ENCODE peak calls at places on chromosomes 3 and 15, in five cellular contexts. G is K562, I is fibroblast of the aortic adventitia, Z is brain microvascular endothelial cell, V is cardiac fibroblast. A is an unnamed sample.
A peak's percentile ranks its signal among the peaks of the same experiment; 100 is the strongest.

GRCh38 chr15:69491051-69491505 is 38.5 kb downstream of the RPLP1 start:
- DNase-seq in G (no peak), I (peak; percentile 96), Z (no peak), V (no peak), A (no peak)

GRCh38 chr3:134002326-134002725 is 27.4 kb downstream of the SLCO2A1 start:
- DNase-seq in G (no peak), I (peak; percentile 53), Z (no peak), V (peak; percentile 26), A (peak; percentile 49)

GRCh38 chr3:171218069-171218468 is 191.5 kb upstream of the SLC2A2 start:
- DNase-seq in G (no peak), I (no peak), Z (no peak), V (no peak), A (no peak)

GRCh38 chr15:78637776-78638435 is 3.1 kb downstream of the CHRNB4 start:
- DNase-seq in G (no peak), I (no peak), Z (no peak), V (no peak), A (no peak)

GRCh38 chr15:35437157-35437556 is 108.8 kb downstream of the DPH6 start:
- DNase-seq in G (peak; percentile 4), I (no peak), Z (no peak), V (peak; percentile 40), A (peak; percentile 36)

GRCh38 chr3:165233521-165234195 is 37.5 kb upstream of the SLITRK3 start:
- DNase-seq in G (no peak), I (peak; percentile 0), Z (peak; percentile 56), V (peak; percentile 2), A (no peak)

GRCh38 chr15:57415559-57415958 is 39.3 kb downstream of the CGNL1 start:
- DNase-seq in G (no peak), I (no peak), Z (no peak), V (peak; percentile 20), A (no peak)

GRCh38 chr3:44061961-44062360 is 179.7 kb upstream of the TOPAZ1 start:
- DNase-seq in G (no peak), I (no peak), Z (no peak), V (no peak), A (no peak)

GRCh38 chr15:85854345-85855097 is 59.8 kb upstream of the KLHL25 start:
- DNase-seq in G (peak; percentile 73), I (peak; percentile 77), Z (peak; percentile 57), V (peak; percentile 81), A (peak; percentile 77)

GRCh38 chr3:122688996-122689395 is 8.4 kb downstream of the PARP14 start:
- DNase-seq in G (no peak), I (no peak), Z (no peak), V (no peak), A (peak; percentile 45)

GRCh38 chr15:70863450-70864218 is 9.7 kb upstream of the LARP6 start:
- DNase-seq in G (no peak), I (peak; percentile 81), Z (peak; percentile 90), V (peak; percentile 86), A (peak; percentile 88)

GRCh38 chr3:18018491-18019177 is 276.2 kb upstream of the TBC1D5 start:
- DNase-seq in G (no peak), I (peak; percentile 22), Z (peak; percentile 34), V (peak; percentile 42), A (no peak)

GRCh38 chr3:152385761-152386160 is 117.0 kb downstream of the MBNL1 start:
- DNase-seq in G (no peak), I (peak; percentile 42), Z (peak; percentile 57), V (peak; percentile 83), A (peak; percentile 75)

GRCh38 chr3:11850003-11850402 is 3.3 kb upstream of the TAMM41 start:
- DNase-seq in G (no peak), I (no peak), Z (no peak), V (no peak), A (no peak)

DNA sequence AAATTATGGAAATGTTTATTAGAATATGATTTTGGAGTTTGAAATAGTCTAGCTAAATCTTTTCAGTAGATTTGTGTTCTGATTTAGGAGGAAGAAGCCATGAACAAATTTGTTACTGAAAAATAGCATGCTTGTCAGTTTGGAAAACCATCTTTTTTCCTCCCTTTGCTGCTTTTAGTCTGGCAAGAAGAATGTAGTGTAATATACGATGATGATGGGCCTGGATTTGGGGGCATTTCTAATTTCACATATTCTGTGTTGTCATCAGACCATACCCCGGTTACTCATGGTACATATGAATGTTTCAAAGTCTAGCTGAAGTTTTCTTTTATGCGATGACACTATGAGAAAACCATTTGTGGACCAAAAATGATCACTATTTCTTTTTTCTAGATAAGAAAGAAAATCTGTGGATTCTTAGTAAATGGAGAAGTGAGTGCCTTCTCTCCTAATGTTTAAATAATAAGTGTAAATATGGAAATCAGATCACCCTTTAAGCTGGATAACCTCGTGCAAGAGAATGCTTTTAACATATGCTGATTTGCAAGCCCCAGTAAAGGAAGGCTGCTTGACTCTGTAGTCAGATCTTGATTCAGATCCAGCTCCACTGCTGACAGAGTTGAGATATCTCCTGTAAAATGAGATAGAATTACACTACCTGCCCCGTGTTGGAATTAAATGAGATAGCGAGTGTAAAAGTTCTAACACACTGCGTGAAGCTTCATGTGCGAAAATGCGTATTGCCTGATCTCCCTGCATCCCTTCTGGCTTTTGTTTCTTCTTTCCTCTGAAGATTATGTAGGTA is 3.0 kb downstream of the MEF2A start:
- DNase-seq in G (no peak), I (peak; percentile 53), Z (peak; percentile 35), V (peak; percentile 67), A (no peak)
- H3K4me3 ChIP-seq in G (no peak overlapping the region), I (peak overlapping the region; percentile 96), Z (no peak overlapping the region), V (no peak overlapping the region), A (no peak overlapping the region)

DNA sequence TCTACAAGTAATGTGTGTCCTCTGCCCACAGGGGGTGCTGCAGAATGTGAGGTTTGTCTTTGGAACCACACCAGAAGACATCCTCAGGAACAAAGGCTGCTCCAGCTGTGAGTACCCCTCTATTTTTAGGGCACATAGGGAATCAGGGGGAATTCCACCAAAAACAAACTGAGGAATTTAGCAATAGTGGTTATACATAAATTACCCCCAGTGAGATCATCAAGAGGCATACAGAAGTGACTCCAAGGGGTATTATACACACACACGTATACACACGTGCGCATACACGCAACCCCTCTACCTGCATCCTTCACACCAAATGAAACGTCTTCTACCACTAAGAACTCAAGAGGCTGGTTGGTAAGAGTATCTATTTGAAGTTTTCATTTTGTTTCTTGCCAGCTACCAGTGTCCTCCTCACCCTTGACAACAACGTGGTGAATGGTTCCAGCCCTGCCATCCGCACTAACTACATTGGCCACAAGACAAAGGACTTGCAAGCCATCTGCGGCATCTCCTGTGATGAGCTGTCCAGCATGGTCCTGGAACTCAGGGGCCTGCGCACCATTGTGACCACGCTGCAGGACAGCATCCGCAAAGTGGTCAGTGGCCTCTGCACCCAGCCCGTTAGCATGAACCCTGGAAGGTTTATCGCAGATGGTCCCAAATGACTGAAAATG is 2.8 kb downstream of the THBS1 start:
- DNase-seq in G (peak; percentile 39), I (peak; percentile 65), Z (no peak), V (peak; percentile 72), A (peak; percentile 54)
- TF ChIP-seq CTCF in G (peak; percentile 42), I (peak; percentile 50), Z (peak; percentile 60), V (peak; percentile 49), A (peak; percentile 20)

GRCh38 chr3:46976326-46977190 is at the start of gene CCDC12:
- DNase-seq in G (peak; percentile 99), I (peak; percentile 99), Z (peak; percentile 99), V (peak; percentile 99), A (peak; percentile 99)

GRCh38 chr3:46971742-46972141 is 4.8 kb downstream of the CCDC12 start:
- DNase-seq in G (peak; percentile 73), I (no peak), Z (no peak), V (no peak), A (no peak)

GRCh38 chr3:46972396-46972795 is 4.1 kb downstream of the CCDC12 start:
- DNase-seq in G (no peak), I (no peak), Z (no peak), V (no peak), A (no peak)

GRCh38 chr3:46977811-46978195 is 1.3 kb upstream of the CCDC12 start:
- DNase-seq in G (no peak), I (no peak), Z (no peak), V (no peak), A (no peak)

DNA sequence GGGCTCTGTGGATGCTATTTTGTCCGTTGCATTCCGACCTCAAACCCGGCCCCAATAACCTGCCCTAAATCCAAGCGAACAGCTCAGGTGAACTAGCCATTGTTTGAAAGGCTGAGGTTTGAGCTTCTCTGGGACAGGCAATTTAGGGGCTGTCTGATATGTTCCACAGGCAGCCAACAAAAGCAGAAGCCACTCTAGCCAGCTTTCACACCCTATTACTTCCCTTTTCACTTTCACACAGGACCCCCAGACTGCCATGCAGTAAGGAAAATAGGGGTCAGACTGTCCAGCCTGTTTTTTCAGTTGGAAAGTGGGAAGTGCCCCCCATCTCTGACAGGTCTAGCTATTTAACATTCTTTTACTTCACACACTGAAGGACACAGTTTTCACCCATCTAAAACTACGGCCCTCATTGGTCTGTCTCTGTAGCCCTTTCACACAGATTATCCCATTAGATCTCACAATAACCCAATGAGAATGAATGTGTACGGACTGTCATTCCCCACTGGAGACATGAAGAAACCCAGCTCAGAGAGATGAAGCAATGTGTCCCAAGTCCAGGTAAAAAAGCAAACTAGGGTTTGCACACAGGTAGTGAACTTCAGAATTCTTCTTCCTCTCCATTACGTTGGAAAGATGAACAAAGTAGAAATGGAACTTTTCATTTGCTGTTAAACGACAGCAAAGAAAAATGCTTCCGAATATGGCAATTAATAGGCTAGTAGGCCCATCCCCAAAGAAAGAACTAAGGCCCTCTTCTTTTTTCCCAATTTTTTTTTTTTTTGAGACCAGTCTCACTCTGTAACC is 1.9 kb downstream of the CCDC12 start:
- DNase-seq in G (no peak), I (no peak), Z (no peak), V (no peak), A (no peak)
- H3K4me3 ChIP-seq in G (peak overlapping the region; percentile 68), I (peak overlapping the region; percentile 5), Z (no peak overlapping the region), V (no peak overlapping the region), A (no peak overlapping the region)

GRCh38 chr3:71510485-71510884 is 73.0 kb downstream of the FOXP1 start:
- DNase-seq in G (no peak), I (peak; percentile 75), Z (peak; percentile 72), V (peak; percentile 63), A (no peak)
- TF ChIP-seq CTCF in G (no peak), I (peak; percentile 47), Z (peak; percentile 73), V (peak; percentile 33), A (peak; percentile 18)

GRCh38 chr15:90201150-90201943 is at the start of gene SEMA4B:
- DNase-seq in G (peak; percentile 89), I (no peak), Z (no peak), V (peak; percentile 33), A (peak; percentile 40)

GRCh38 chr15:90203473-90203872 is 2.3 kb downstream of the SEMA4B start:
- DNase-seq in G (no peak), I (no peak), Z (no peak), V (no peak), A (no peak)

GRCh38 chr15:90201944-90202375 is 830 bp downstream of the SEMA4B start:
- DNase-seq in G (no peak), I (no peak), Z (no peak), V (no peak), A (peak; percentile 38)

GRCh38 chr15:90203922-90204321 is 2.8 kb downstream of the SEMA4B start:
- DNase-seq in G (no peak), I (no peak), Z (no peak), V (peak; percentile 44), A (no peak)

DNA sequence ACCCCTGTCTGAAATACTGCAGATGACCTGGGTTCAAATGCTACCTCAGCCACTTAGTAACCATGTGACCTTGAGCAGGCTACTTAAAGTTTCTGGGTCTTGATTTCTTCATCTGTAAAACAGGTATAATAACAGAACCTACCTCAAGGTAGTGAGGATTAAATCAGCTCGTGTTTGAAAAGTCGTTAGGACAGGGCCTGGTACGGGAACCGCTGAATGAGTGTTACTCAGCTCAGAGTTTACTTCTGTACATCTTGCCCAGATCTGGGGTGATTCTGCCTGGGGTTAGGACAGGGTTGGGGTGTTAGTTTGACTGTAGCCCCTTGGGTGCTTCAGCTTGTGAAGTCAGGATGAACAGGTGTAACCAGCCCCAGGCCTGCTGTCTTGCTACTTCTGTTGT is 1.8 kb downstream of the SEMA4B start:
- DNase-seq in G (no peak), I (no peak), Z (no peak), V (no peak), A (no peak)
- H3K4me3 ChIP-seq in G (no peak overlapping the region), I (no peak overlapping the region), Z (no peak overlapping the region), V (no peak overlapping the region), A (no peak overlapping the region)

GRCh38 chr3:107430214-107431047 is 53.2 kb downstream of the CCDC54 start:
- DNase-seq in G (no peak), I (peak; percentile 53), Z (peak; percentile 33), V (peak; percentile 59), A (peak; percentile 66)
- TF ChIP-seq CTCF in G (no peak), I (no peak), Z (no peak), V (no peak), A (no peak)

A was measured in foreskin fibroblast.